ENCODE peak calls at places on chromosomes 1 and 21, in nine cellular contexts. N, M, C, L, I, E, X, D and A are unnamed samples.

GRCh38 chr1:212667223-212668139 is 32.2 kb downstream of the BATF3 start:
- DNase-seq in N (peak), M (no peak), C (peak), L (no peak), I (peak), E (no peak), X (no peak), D (peak), A (no peak)

GRCh38 chr1:90834354-90835171 is 117.5 kb upstream of the BARHL2 start:
- DNase-seq in N (no peak), M (no peak), C (no peak), L (no peak), I (no peak), E (no peak), X (no peak), D (peak), A (no peak)

GRCh38 chr1:231487019-231487418 is 41.5 kb upstream of the TSNAX start:
- DNase-seq in N (no peak), M (no peak), C (no peak), L (no peak), I (no peak), E (no peak), X (no peak), D (no peak), A (no peak)

GRCh38 chr1:214419650-214420049 is 131.8 kb downstream of the PTPN14 start:
- DNase-seq in N (no peak), M (no peak), C (no peak), L (no peak), I (no peak), E (no peak), X (no peak), D (no peak), A (no peak)

GRCh38 chr1:55669308-55669707 is 454.1 kb upstream of the USP24 start:
- DNase-seq in N (no peak), M (no peak), C (peak), L (no peak), I (no peak), E (no peak), X (no peak), D (no peak), A (no peak)

GRCh38 chr1:38037481-38037939 is 9.1 kb downstream of the POU3F1 start:
- DNase-seq in N (no peak), M (no peak), C (no peak), L (peak), I (peak), E (no peak), X (no peak), D (no peak), A (no peak)

GRCh38 chr1:20448626-20449215 is 37.3 kb downstream of the CAMK2N1 start:
- DNase-seq in N (peak), M (no peak), C (no peak), L (no peak), I (no peak), E (no peak), X (no peak), D (no peak), A (no peak)

GRCh38 chr1:177959793-177960515 is 9.9 kb downstream of the SEC16B start:
- DNase-seq in N (no peak), M (no peak), C (no peak), L (no peak), I (no peak), E (no peak), X (no peak), D (no peak), A (no peak)

GRCh38 chr1:208158640-208159541 is 85.3 kb downstream of the PLXNA2 start:
- DNase-seq in N (no peak), M (no peak), C (no peak), L (peak), I (peak), E (no peak), X (no peak), D (no peak), A (no peak)

GRCh38 chr1:228953207-228953606 is 217.9 kb downstream of the RHOU start:
- DNase-seq in N (no peak), M (no peak), C (no peak), L (no peak), I (no peak), E (no peak), X (no peak), D (no peak), A (no peak)

GRCh38 chr1:154418062-154418897 is 13.1 kb downstream of the IL6R start:
- DNase-seq in N (no peak), M (no peak), C (no peak), L (peak), I (no peak), E (no peak), X (peak), D (peak), A (no peak)

GRCh38 chr1:148309940-148310500 is 157.9 kb upstream of the NBPF11 start:
- DNase-seq in N (no peak), M (no peak), C (no peak), L (no peak), I (peak), E (no peak), X (no peak), D (no peak), A (no peak)

GRCh38 chr1:197521118-197521739 is 253.2 kb downstream of the CRB1 start:
- DNase-seq in N (no peak), M (no peak), C (no peak), L (no peak), I (peak), E (peak), X (no peak), D (peak), A (no peak)

GRCh38 chr1:227621211-227621610 is 57.9 kb downstream of the ZNF678 start:
- DNase-seq in N (no peak), M (no peak), C (no peak), L (no peak), I (no peak), E (no peak), X (no peak), D (no peak), A (no peak)

GRCh38 chr1:61050541-61051454 is 31.6 kb upstream of the NFIA start:
- DNase-seq in N (no peak), M (no peak), C (peak), L (peak), I (peak), E (no peak), X (no peak), D (no peak), A (no peak)

GRCh38 chr1:31181515-31182343 is 58.0 kb downstream of the NKAIN1 start:
- DNase-seq in N (peak), M (peak), C (peak), L (peak), I (peak), E (peak), X (peak), D (no peak), A (no peak)

GRCh38 chr1:154624756-154625643 is 17.0 kb upstream of the ADAR start:
- DNase-seq in N (no peak), M (no peak), C (no peak), L (no peak), I (no peak), E (no peak), X (no peak), D (no peak), A (no peak)

GRCh38 chr1:201480231-201481003 is 11.4 kb upstream of the PHLDA3 start:
- DNase-seq in N (no peak), M (peak), C (peak), L (peak), I (peak), E (peak), X (peak), D (no peak), A (peak)

GRCh38 chr1:40782371-40782956 is 1.1 kb upstream of the KCNQ4 start:
- DNase-seq in N (no peak), M (no peak), C (peak), L (peak), I (peak), E (no peak), X (no peak), D (no peak), A (no peak)

GRCh38 chr1:183195146-183195571 is 9.1 kb downstream of the LAMC2 start:
- DNase-seq in N (no peak), M (no peak), C (no peak), L (no peak), I (no peak), E (no peak), X (no peak), D (no peak), A (no peak)

GRCh38 chr1:85224734-85225623 is 24.2 kb upstream of the SYDE2 start:
- DNase-seq in N (no peak), M (no peak), C (peak), L (peak), I (peak), E (no peak), X (no peak), D (no peak), A (no peak)

GRCh38 chr1:79716481-79716880 is 710.0 kb upstream of the ADGRL4 start:
- DNase-seq in N (no peak), M (no peak), C (no peak), L (no peak), I (no peak), E (no peak), X (no peak), D (no peak), A (no peak)

GRCh38 chr1:201546093-201546492 is 7.2 kb downstream of the NAV1 start:
- DNase-seq in N (no peak), M (no peak), C (no peak), L (no peak), I (no peak), E (no peak), X (no peak), D (no peak), A (peak)

GRCh38 chr1:24391882-24392603 is 21.5 kb downstream of the STPG1 start:
- DNase-seq in N (peak), M (peak), C (peak), L (peak), I (peak), E (peak), X (peak), D (peak), A (no peak)

GRCh38 chr1:77060000-77060399 is 159.2 kb downstream of the PIGK start:
- DNase-seq in N (no peak), M (no peak), C (no peak), L (no peak), I (peak), E (no peak), X (no peak), D (no peak), A (peak)

GRCh38 chr1:230869499-230869898 is 1.2 kb upstream of the C1orf198 start:
- DNase-seq in N (no peak), M (no peak), C (no peak), L (no peak), I (no peak), E (no peak), X (no peak), D (no peak), A (no peak)

GRCh38 chr21:39713905-39714304 is 31.1 kb upstream of the IGSF5 start:
- DNase-seq in N (no peak), M (no peak), C (peak), L (no peak), I (no peak), E (no peak), X (no peak), D (no peak), A (no peak)

GRCh38 chr1:67118191-67118590 is 16.6 kb downstream of the C1orf141 start:
- DNase-seq in N (no peak), M (no peak), C (no peak), L (no peak), I (no peak), E (no peak), X (no peak), D (no peak), A (no peak)

GRCh38 chr1:167766538-167766937 is 44.8 kb downstream of the MPZL1 start:
- DNase-seq in N (no peak), M (no peak), C (no peak), L (no peak), I (no peak), E (no peak), X (no peak), D (no peak), A (no peak)

GRCh38 chr1:243246916-243247315 is 8.2 kb downstream of the CEP170 start:
- DNase-seq in N (no peak), M (no peak), C (no peak), L (no peak), I (no peak), E (no peak), X (no peak), D (no peak), A (peak)

GRCh38 chr1:31732343-31732742 is 28.5 kb upstream of the COL16A1 start:
- DNase-seq in N (no peak), M (no peak), C (no peak), L (no peak), I (no peak), E (no peak), X (no peak), D (no peak), A (no peak)

GRCh38 chr1:193183019-193183643 is 3.3 kb downstream of the B3GALT2 start:
- DNase-seq in N (no peak), M (no peak), C (peak), L (no peak), I (peak), E (no peak), X (no peak), D (peak), A (no peak)

GRCh38 chr21:14259669-14260458 is 43.9 kb downstream of the RBM11 start:
- DNase-seq in N (no peak), M (no peak), C (no peak), L (no peak), I (no peak), E (no peak), X (no peak), D (peak), A (no peak)